ENCODE peak calls at places on chromosome 19, in six cellular contexts. Q, I, W, Z, K and G are unnamed samples.

GRCh38 chr19:38046254-38047047 is 139.4 kb downstream of the SIPA1L3 start:
- DNase-seq in Q (no peak), K (no peak), I (no peak), Z (no peak), W (no peak), G (no peak)

GRCh38 chr19:18854982-18855381 is 23.2 kb downstream of the UPF1 start:
- DNase-seq in K (no peak), Z (no peak), I (no peak), Q (no peak), W (no peak), G (no peak)

GRCh38 chr19:6470173-6470572 is 6.1 kb downstream of the CRB3 start:
- DNase-seq in Z (no peak), I (no peak), K (no peak), Q (no peak), W (no peak), G (no peak)

GRCh38 chr19:16579381-16579780 is 7.2 kb upstream of the SLC35E1 start:
- DNase-seq in K (no peak), Q (no peak), Z (no peak), W (no peak), I (no peak), G (no peak)

GRCh38 chr19:52007436-52007804 is 591 bp downstream of the ZNF615 start:
- DNase-seq in W (no peak), Q (peak), I (no peak), K (no peak), Z (no peak), G (no peak)

GRCh38 chr19:37505958-37506386 is 767 bp upstream of the ZNF793 start:
- DNase-seq in W (no peak), I (no peak), Q (no peak), K (no peak), Z (no peak), G (no peak)

GRCh38 chr19:45824041-45824471 is 8.9 kb upstream of the RSPH6A start:
- DNase-seq in W (no peak), K (no peak), I (no peak), Z (no peak), Q (peak), G (no peak)

GRCh38 chr19:24033962-24034342 is 53.0 kb upstream of the ZNF254 start:
- DNase-seq in W (no peak), K (peak), Q (peak), Z (peak), I (peak), G (peak)

GRCh38 chr19:16372065-16372915 is 47.7 kb downstream of the KLF2 start:
- DNase-seq in I (no peak), W (peak), Q (no peak), Z (no peak), K (peak), G (no peak)

GRCh38 chr19:55902080-55902751 is 29.9 kb downstream of the NLRP13 start:
- DNase-seq in K (no peak), W (no peak), I (no peak), Z (no peak), Q (no peak), G (no peak)

GRCh38 chr19:44847144-44848035 is 1.3 kb downstream of the NECTIN2 start:
- DNase-seq in K (no peak), W (peak), I (peak), Z (peak), Q (peak), G (no peak)

GRCh38 chr19:34181111-34181864 is 9.0 kb downstream of the LSM14A start:
- DNase-seq in Q (peak), K (no peak), Z (no peak), I (no peak), W (no peak), G (no peak)

GRCh38 chr19:2533072-2533425 is 57.1 kb downstream of the GADD45B start:
- DNase-seq in I (no peak), Q (no peak), Z (no peak), K (no peak), W (no peak), G (no peak)

GRCh38 chr19:1073956-1074511 is 7.1 kb downstream of the ARHGAP45 start:
- DNase-seq in W (no peak), Q (no peak), K (no peak), Z (no peak), I (no peak), G (peak)

GRCh38 chr19:44808463-44809371 is at the start of gene BCAM:
- DNase-seq in Q (peak), Z (peak), K (no peak), W (peak), I (peak), G (no peak)

GRCh38 chr19:810077-810855 is 11.5 kb downstream of the PLPPR3 start:
- DNase-seq in Q (no peak), I (peak), K (no peak), W (no peak), Z (no peak), G (no peak)

GRCh38 chr19:16841391-16841926 is 12.3 kb downstream of the SIN3B start:
- DNase-seq in Z (no peak), Q (no peak), W (no peak), K (no peak), I (no peak), G (no peak)

GRCh38 chr19:20928371-20928770 is 5.3 kb downstream of the ZNF85 start:
- DNase-seq in Q (peak), I (no peak), W (no peak), Z (no peak), K (no peak), G (no peak)

GRCh38 chr19:4609878-4610511 is 29.3 kb upstream of the TNFAIP8L1 start:
- DNase-seq in W (peak), I (no peak), Z (no peak), K (no peak), Q (no peak), G (no peak)

GRCh38 chr19:29172302-29172701 is 40.6 kb downstream of the UQCRFS1 start:
- DNase-seq in I (no peak), W (no peak), Z (no peak), K (no peak), Q (no peak), G (no peak)

GRCh38 chr19:10858204-10858828 is 10.1 kb downstream of the C19orf38 start:
- DNase-seq in I (no peak), K (no peak), Z (no peak), Q (no peak), W (no peak), G (no peak)

GRCh38 chr19:30160426-30160825 is 211.8 kb upstream of the ZNF536 start:
- DNase-seq in Q (no peak), W (peak), K (no peak), Z (no peak), I (no peak), G (no peak)

GRCh38 chr19:18933297-18933696 is 7.7 kb downstream of the HOMER3 start:
- DNase-seq in W (no peak), Q (no peak), I (no peak), Z (no peak), K (no peak), G (no peak)

GRCh38 chr19:1566392-1567115 is 1.6 kb downstream of the MEX3D start:
- DNase-seq in K (no peak), Q (peak), I (peak), W (no peak), Z (peak), G (no peak)